ENCODE peak calls at places on chromosome 7, in six cellular contexts. One of them, this sample, is unnamed.

GRCh38 chr7:156558198-156558597 is 82.4 kb upstream of the RNF32 start:
- DNase-seq in psoas muscle: no peak
- DNase-seq in pancreas: no peak
- DNase-seq in choroid plexus epithelial cell: peak
- DNase-seq in fibroblast of pulmonary artery: no peak
- DNase-seq in endothelial cell: no peak
- DNase-seq in this sample: no peak

GRCh38 chr7:27897441-27897847 is 157.5 kb downstream of the TAX1BP1 start:
- DNase-seq in fibroblast of pulmonary artery: no peak
- DNase-seq in endothelial cell: no peak
- DNase-seq in psoas muscle: no peak
- DNase-seq in pancreas: peak
- DNase-seq in choroid plexus epithelial cell: no peak
- DNase-seq in this sample: peak

GRCh38 chr7:1243964-1244416 is 11.3 kb downstream of the UNCX start:
- DNase-seq in endothelial cell: no peak
- DNase-seq in fibroblast of pulmonary artery: no peak
- DNase-seq in psoas muscle: peak
- DNase-seq in pancreas: no peak
- DNase-seq in choroid plexus epithelial cell: no peak
- DNase-seq in this sample: no peak

GRCh38 chr7:38169862-38170261 is 8.2 kb upstream of the STARD3NL start:
- DNase-seq in endothelial cell: no peak
- DNase-seq in fibroblast of pulmonary artery: peak
- DNase-seq in pancreas: no peak
- DNase-seq in psoas muscle: peak
- DNase-seq in choroid plexus epithelial cell: peak
- DNase-seq in this sample: no peak

GRCh38 chr7:111953611-111954010 is 252.6 kb downstream of the DOCK4 start:
- DNase-seq in psoas muscle: no peak
- DNase-seq in pancreas: no peak
- DNase-seq in fibroblast of pulmonary artery: peak
- DNase-seq in endothelial cell: no peak
- DNase-seq in choroid plexus epithelial cell: peak
- DNase-seq in this sample: no peak

GRCh38 chr7:150748402-150748801 is 11.2 kb downstream of the GIMAP5 start:
- DNase-seq in psoas muscle: no peak
- DNase-seq in endothelial cell: no peak
- DNase-seq in fibroblast of pulmonary artery: no peak
- DNase-seq in choroid plexus epithelial cell: no peak
- DNase-seq in pancreas: no peak
- DNase-seq in this sample: no peak

GRCh38 chr7:106178593-106179134 is 66.6 kb upstream of the SYPL1 start:
- DNase-seq in psoas muscle: no peak
- DNase-seq in fibroblast of pulmonary artery: peak
- DNase-seq in pancreas: peak
- DNase-seq in endothelial cell: no peak
- DNase-seq in choroid plexus epithelial cell: peak
- DNase-seq in this sample: peak

GRCh38 chr7:38102486-38102885 is 75.6 kb upstream of the STARD3NL start:
- DNase-seq in endothelial cell: no peak
- DNase-seq in psoas muscle: no peak
- DNase-seq in pancreas: no peak
- DNase-seq in choroid plexus epithelial cell: peak
- DNase-seq in fibroblast of pulmonary artery: peak
- DNase-seq in this sample: no peak

GRCh38 chr7:82631998-82632397 is 188.4 kb upstream of the CACNA2D1 start:
- DNase-seq in pancreas: no peak
- DNase-seq in endothelial cell: no peak
- DNase-seq in choroid plexus epithelial cell: peak
- DNase-seq in psoas muscle: no peak
- DNase-seq in fibroblast of pulmonary artery: peak
- DNase-seq in this sample: no peak

GRCh38 chr7:1055084-1055450 is 10.7 kb downstream of the GPR146 start:
- DNase-seq in choroid plexus epithelial cell: peak
- DNase-seq in pancreas: no peak
- DNase-seq in fibroblast of pulmonary artery: peak
- DNase-seq in endothelial cell: no peak
- DNase-seq in psoas muscle: peak
- DNase-seq in this sample: peak

GRCh38 chr7:35528381-35528977 is 166.5 kb downstream of the HERPUD2 start:
- DNase-seq in endothelial cell: no peak
- DNase-seq in fibroblast of pulmonary artery: no peak
- DNase-seq in pancreas: no peak
- DNase-seq in choroid plexus epithelial cell: no peak
- DNase-seq in psoas muscle: no peak
- DNase-seq in this sample: no peak

GRCh38 chr7:123655614-123656013 is at the start of gene LMOD2:
- DNase-seq in pancreas: no peak
- DNase-seq in fibroblast of pulmonary artery: no peak
- DNase-seq in endothelial cell: no peak
- DNase-seq in psoas muscle: peak
- DNase-seq in choroid plexus epithelial cell: no peak
- DNase-seq in this sample: no peak

GRCh38 chr7:105940111-105940510 is 23.0 kb upstream of the CDHR3 start:
- DNase-seq in fibroblast of pulmonary artery: no peak
- DNase-seq in pancreas: no peak
- DNase-seq in choroid plexus epithelial cell: no peak
- DNase-seq in endothelial cell: no peak
- DNase-seq in psoas muscle: no peak
- DNase-seq in this sample: peak

GRCh38 chr7:150564045-150564444 is 3.1 kb upstream of the GIMAP4 start:
- DNase-seq in pancreas: no peak
- DNase-seq in psoas muscle: no peak
- DNase-seq in endothelial cell: no peak
- DNase-seq in fibroblast of pulmonary artery: no peak
- DNase-seq in choroid plexus epithelial cell: no peak
- DNase-seq in this sample: no peak

GRCh38 chr7:83684928-83685327 is 36.0 kb upstream of the SEMA3E start:
- DNase-seq in pancreas: no peak
- DNase-seq in choroid plexus epithelial cell: peak
- DNase-seq in psoas muscle: no peak
- DNase-seq in endothelial cell: no peak
- DNase-seq in fibroblast of pulmonary artery: no peak
- DNase-seq in this sample: peak

GRCh38 chr7:117435475-117436043 is 8.3 kb upstream of the ASZ1 start:
- DNase-seq in fibroblast of pulmonary artery: no peak
- DNase-seq in pancreas: no peak
- DNase-seq in choroid plexus epithelial cell: peak
- DNase-seq in psoas muscle: no peak
- DNase-seq in endothelial cell: no peak
- DNase-seq in this sample: peak

GRCh38 chr7:77745746-77746145 is 49.5 kb downstream of the RSBN1L start:
- DNase-seq in fibroblast of pulmonary artery: no peak
- DNase-seq in endothelial cell: no peak
- DNase-seq in pancreas: no peak
- DNase-seq in psoas muscle: no peak
- DNase-seq in choroid plexus epithelial cell: no peak
- DNase-seq in this sample: no peak

GRCh38 chr7:149624006-149624405 is 126.4 kb upstream of the ZNF746 start:
- DNase-seq in endothelial cell: peak
- DNase-seq in pancreas: peak
- DNase-seq in fibroblast of pulmonary artery: peak
- DNase-seq in choroid plexus epithelial cell: peak
- DNase-seq in psoas muscle: peak
- DNase-seq in this sample: peak

GRCh38 chr7:81187768-81188167 is 268.9 kb upstream of the SEMA3C start:
- DNase-seq in pancreas: no peak
- DNase-seq in fibroblast of pulmonary artery: no peak
- DNase-seq in endothelial cell: no peak
- DNase-seq in psoas muscle: no peak
- DNase-seq in choroid plexus epithelial cell: no peak
- DNase-seq in this sample: no peak

GRCh38 chr7:108459922-108460551 is 3.8 kb upstream of the NRCAM start:
- DNase-seq in pancreas: no peak
- DNase-seq in choroid plexus epithelial cell: peak
- DNase-seq in fibroblast of pulmonary artery: peak
- DNase-seq in psoas muscle: no peak
- DNase-seq in endothelial cell: peak
- DNase-seq in this sample: peak
- TF ChIP-seq CTCF in pancreas: peak
- TF ChIP-seq CTCF in choroid plexus epithelial cell: peak
- TF ChIP-seq CTCF in fibroblast of pulmonary artery: peak
- TF ChIP-seq CTCF in psoas muscle: no peak
- TF ChIP-seq CTCF in endothelial cell: peak
- TF ChIP-seq CTCF in this sample: peak

GRCh38 chr7:54995166-54995565 is 23.7 kb upstream of the EGFR start:
- DNase-seq in endothelial cell: no peak
- DNase-seq in fibroblast of pulmonary artery: no peak
- DNase-seq in psoas muscle: no peak
- DNase-seq in choroid plexus epithelial cell: no peak
- DNase-seq in pancreas: no peak
- DNase-seq in this sample: no peak
- TF ChIP-seq CTCF in endothelial cell: no peak
- TF ChIP-seq CTCF in fibroblast of pulmonary artery: no peak
- TF ChIP-seq CTCF in psoas muscle: no peak
- TF ChIP-seq CTCF in choroid plexus epithelial cell: no peak
- TF ChIP-seq CTCF in pancreas: no peak
- TF ChIP-seq CTCF in this sample: no peak

GRCh38 chr7:40483630-40484029 is 348.8 kb downstream of the SUGCT start:
- DNase-seq in choroid plexus epithelial cell: peak
- DNase-seq in fibroblast of pulmonary artery: no peak
- DNase-seq in pancreas: no peak
- DNase-seq in psoas muscle: no peak
- DNase-seq in endothelial cell: no peak
- DNase-seq in this sample: no peak
- TF ChIP-seq CTCF in choroid plexus epithelial cell: peak
- TF ChIP-seq CTCF in fibroblast of pulmonary artery: peak
- TF ChIP-seq CTCF in pancreas: no peak
- TF ChIP-seq CTCF in psoas muscle: no peak
- TF ChIP-seq CTCF in endothelial cell: no peak
- TF ChIP-seq CTCF in this sample: no peak

GRCh38 chr7:107879400-107880035 is 11.5 kb upstream of the DLD start:
- DNase-seq in fibroblast of pulmonary artery: peak
- DNase-seq in pancreas: peak
- DNase-seq in endothelial cell: peak
- DNase-seq in choroid plexus epithelial cell: peak
- DNase-seq in psoas muscle: no peak
- DNase-seq in this sample: peak
- TF ChIP-seq CTCF in fibroblast of pulmonary artery: peak
- TF ChIP-seq CTCF in pancreas: peak
- TF ChIP-seq CTCF in endothelial cell: peak
- TF ChIP-seq CTCF in choroid plexus epithelial cell: peak
- TF ChIP-seq CTCF in psoas muscle: peak
- TF ChIP-seq CTCF in this sample: peak

DNA sequence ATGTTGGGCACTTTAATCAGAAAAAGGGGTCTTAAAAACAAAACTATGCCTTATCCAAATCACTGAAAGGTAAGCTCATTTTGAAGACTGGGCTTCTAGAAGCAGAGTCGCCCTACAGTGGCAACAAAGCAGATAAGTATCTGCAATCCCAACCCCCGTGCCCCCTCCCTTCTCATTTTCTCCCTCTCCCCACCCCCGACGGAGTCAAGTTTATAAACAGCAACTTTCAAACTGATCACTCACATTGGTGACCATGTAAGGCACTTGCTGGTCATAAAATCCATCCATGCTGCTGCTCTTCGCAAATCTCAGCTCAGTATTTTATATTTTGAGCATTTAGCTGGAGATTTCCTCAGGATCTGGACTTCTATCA is 715 bp downstream of the ETV1 start:
- DNase-seq in choroid plexus epithelial cell: peak
- DNase-seq in psoas muscle: no peak
- DNase-seq in endothelial cell: peak
- DNase-seq in pancreas: no peak
- DNase-seq in fibroblast of pulmonary artery: peak
- DNase-seq in this sample: peak
- TF ChIP-seq CTCF in choroid plexus epithelial cell: peak
- TF ChIP-seq CTCF in psoas muscle: no peak
- TF ChIP-seq CTCF in endothelial cell: no peak
- TF ChIP-seq CTCF in pancreas: no peak
- TF ChIP-seq CTCF in fibroblast of pulmonary artery: no peak
- TF ChIP-seq CTCF in this sample: no peak

GRCh38 chr7:7968544-7969305 is at the start of gene GLCCI1:
- DNase-seq in psoas muscle: peak
- DNase-seq in pancreas: peak
- DNase-seq in fibroblast of pulmonary artery: peak
- DNase-seq in choroid plexus epithelial cell: peak
- DNase-seq in endothelial cell: peak
- DNase-seq in this sample: peak
- TF ChIP-seq CTCF in psoas muscle: no peak
- TF ChIP-seq CTCF in pancreas: no peak
- TF ChIP-seq CTCF in fibroblast of pulmonary artery: no peak
- TF ChIP-seq CTCF in choroid plexus epithelial cell: no peak
- TF ChIP-seq CTCF in endothelial cell: no peak
- TF ChIP-seq CTCF in this sample: no peak

DNA sequence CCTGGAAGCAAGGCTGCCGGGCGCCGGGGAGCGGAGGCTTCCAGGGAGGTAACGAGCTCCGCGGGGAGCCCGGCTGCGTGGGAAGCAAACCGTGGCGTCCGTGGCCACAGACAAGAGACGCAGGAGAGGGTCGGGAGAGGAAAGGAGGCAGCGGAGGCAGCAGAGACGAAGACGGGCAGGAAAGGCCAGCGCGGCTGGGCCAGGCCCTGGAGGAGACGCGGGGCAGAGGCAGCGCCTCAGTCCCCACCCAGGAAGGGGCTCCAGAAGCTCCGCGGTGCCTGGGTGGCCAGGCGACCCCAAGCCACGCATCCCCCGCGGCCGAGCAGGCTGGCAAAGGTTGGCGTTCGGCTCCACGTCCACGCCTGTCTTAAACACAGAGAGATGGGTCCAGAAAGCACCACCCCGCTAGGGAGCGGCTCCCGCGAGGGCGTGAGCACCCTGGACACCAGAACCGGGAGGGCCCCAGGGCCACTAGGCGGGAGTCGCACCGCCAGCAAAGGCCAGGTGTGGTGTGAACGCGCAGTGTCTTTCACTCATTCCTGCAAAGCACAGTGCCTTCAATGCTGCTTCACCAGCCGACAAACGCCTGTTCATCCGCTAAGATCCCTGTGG is 97.3 kb downstream of the PTPRN2 start:
- DNase-seq in fibroblast of pulmonary artery: no peak
- DNase-seq in pancreas: no peak
- DNase-seq in endothelial cell: no peak
- DNase-seq in choroid plexus epithelial cell: no peak
- DNase-seq in psoas muscle: no peak
- DNase-seq in this sample: no peak
- TF ChIP-seq CTCF in fibroblast of pulmonary artery: no peak
- TF ChIP-seq CTCF in pancreas: no peak
- TF ChIP-seq CTCF in endothelial cell: no peak
- TF ChIP-seq CTCF in choroid plexus epithelial cell: no peak
- TF ChIP-seq CTCF in psoas muscle: no peak
- TF ChIP-seq CTCF in this sample: no peak

GRCh38 chr7:29886827-29887226 is 80.5 kb downstream of the WIPF3 start:
- DNase-seq in psoas muscle: no peak
- DNase-seq in fibroblast of pulmonary artery: no peak
- DNase-seq in endothelial cell: no peak
- DNase-seq in choroid plexus epithelial cell: no peak
- DNase-seq in pancreas: no peak
- DNase-seq in this sample: no peak
- TF ChIP-seq CTCF in psoas muscle: no peak
- TF ChIP-seq CTCF in fibroblast of pulmonary artery: no peak
- TF ChIP-seq CTCF in endothelial cell: no peak
- TF ChIP-seq CTCF in choroid plexus epithelial cell: no peak
- TF ChIP-seq CTCF in pancreas: no peak
- TF ChIP-seq CTCF in this sample: no peak